ENCODE peak calls at places on chromosomes 6 and 20, in nine cellular contexts. X is tibial nerve, R is adrenal gland, C is uterus, W is body of pancreas, A is K562, G is upper lobe of left lung, S is HCT116, E is sigmoid colon. Q is an unnamed sample.
A peak's percentile ranks its signal among the peaks of the same experiment; 100 is the strongest.

GRCh38 chr6:30714263-30714662 is 2.8 kb downstream of the MDC1 start:
- DNase-seq in C (no peak), A (no peak), X (no peak), G (no peak), E (no peak), S (no peak), W (no peak), R (no peak), Q (no peak)

GRCh38 chr6:36443951-36444428 is 1.2 kb downstream of the KCTD20 start:
- DNase-seq in S (peak; percentile 32), E (no peak), X (no peak), A (peak; percentile 67), G (no peak), R (no peak), W (no peak), C (no peak), Q (no peak)

GRCh38 chr6:142773859-142774258 is 171.1 kb downstream of the HIVEP2 start:
- DNase-seq in S (no peak), X (no peak), E (no peak), A (no peak), W (no peak), C (no peak), G (no peak), R (no peak), Q (no peak)

GRCh38 chr6:143037470-143037869 is 23.2 kb upstream of the AIG1 start:
- DNase-seq in A (no peak), S (no peak), E (no peak), W (no peak), R (no peak), G (no peak), C (no peak), X (no peak), Q (no peak)

GRCh38 chr6:14635195-14635594 is 517.6 kb downstream of the CD83 start:
- DNase-seq in S (no peak), G (no peak), R (no peak), X (no peak), A (no peak), C (no peak), E (no peak), W (no peak), Q (no peak)

GRCh38 chr6:106534564-106534982 is 94.7 kb downstream of the RTN4IP1 start:
- DNase-seq in E (no peak), G (no peak), S (no peak), R (no peak), X (no peak), A (no peak), C (no peak), W (no peak), Q (no peak)

GRCh38 chr6:148027201-148027600 is 315.4 kb upstream of the SASH1 start:
- DNase-seq in G (no peak), C (no peak), X (no peak), R (no peak), S (no peak), E (no peak), W (no peak), A (no peak), Q (no peak)

GRCh38 chr6:84078335-84078734 is 44.8 kb downstream of the MRAP2 start:
- DNase-seq in W (no peak), E (no peak), R (no peak), A (no peak), C (no peak), G (no peak), X (no peak), S (no peak), Q (no peak)

GRCh38 chr20:19784511-19785172 is 26.6 kb downstream of the RIN2 start:
- DNase-seq in X (peak; percentile 79), R (peak; percentile 51), E (peak; percentile 78), G (peak; percentile 53), W (peak; percentile 43), A (peak; percentile 29), C (peak; percentile 68), S (peak; percentile 77), Q (peak; percentile 60)

GRCh38 chr20:4043801-4044200 is 28.4 kb upstream of the RNF24 start:
- DNase-seq in W (no peak), C (no peak), X (no peak), R (no peak), G (no peak), E (peak; percentile 15), S (no peak), A (no peak), Q (no peak)

GRCh38 chr6:100721256-100721655 is 159.9 kb downstream of the ASCC3 start:
- DNase-seq in E (no peak), R (no peak), A (no peak), G (no peak), X (no peak), C (no peak), S (no peak), W (no peak), Q (no peak)

GRCh38 chr6:21598662-21599061 is 5.1 kb downstream of the SOX4 start:
- DNase-seq in R (no peak), A (no peak), C (no peak), G (no peak), X (no peak), W (no peak), E (no peak), S (no peak), Q (no peak)

GRCh38 chr6:44850367-44850766 is 462.9 kb downstream of the CDC5L start:
- DNase-seq in R (no peak), C (no peak), W (no peak), S (no peak), X (no peak), G (no peak), A (no peak), E (no peak), Q (no peak)

GRCh38 chr6:149915970-149916865 is 6.7 kb downstream of the RAET1G start:
- DNase-seq in X (no peak), S (no peak), W (no peak), E (no peak), C (no peak), A (no peak), G (no peak), R (no peak), Q (peak; percentile 70)

GRCh38 chr6:101876431-101876830 is 482.9 kb downstream of the GRIK2 start:
- DNase-seq in G (no peak), S (no peak), X (no peak), C (no peak), R (no peak), A (no peak), W (no peak), E (no peak), Q (no peak)

GRCh38 chr20:47343007-47343472 is 13.5 kb downstream of the ZMYND8 start:
- DNase-seq in G (no peak), E (no peak), S (no peak), R (no peak), C (no peak), W (no peak), A (no peak), X (no peak), Q (no peak)

GRCh38 chr6:123802697-123803455 is 789 bp upstream of the NKAIN2 start:
- DNase-seq in S (peak; percentile 22), A (peak; percentile 37), R (peak; percentile 79), G (peak; percentile 95), W (peak; percentile 82), E (peak; percentile 77), X (peak; percentile 72), C (peak; percentile 23), Q (peak; percentile 92)

GRCh38 chr6:168516941-168517741 is 76.2 kb downstream of the SMOC2 start:
- DNase-seq in S (no peak), R (no peak), W (no peak), C (no peak), X (no peak), G (no peak), E (no peak), A (no peak), Q (no peak)

GRCh38 chr20:54107600-54108393 is 37.4 kb upstream of the BCAS1 start:
- DNase-seq in C (no peak), X (no peak), W (peak; percentile 63), S (no peak), G (no peak), A (no peak), E (no peak), R (no peak), Q (no peak)
- TF ChIP-seq POLR2A in C (no peak), X (no peak), W (no peak), S (no peak), G (no peak), A (no peak), E (no peak), R (no peak), Q (no peak)

GRCh38 chr20:35394271-35394670 is 17.5 kb downstream of the UQCC1 start:
- DNase-seq in R (no peak), C (no peak), G (no peak), X (no peak), W (no peak), S (no peak), E (no peak), A (no peak), Q (no peak)

GRCh38 chr20:35398660-35399144 is 13.1 kb downstream of the UQCC1 start:
- DNase-seq in R (no peak), A (no peak), E (no peak), C (no peak), S (no peak), X (no peak), G (no peak), W (no peak), Q (no peak)

GRCh38 chr20:35395728-35396127 is 16.0 kb downstream of the UQCC1 start:
- DNase-seq in C (no peak), E (no peak), G (no peak), W (peak; percentile 31), S (no peak), A (no peak), X (no peak), R (peak; percentile 66), Q (no peak)
- TF ChIP-seq CTCF in C (no peak), E (no peak), G (no peak), W (no peak), S (no peak), A (no peak), X (no peak), R (no peak), Q (no peak)

GRCh38 chr6:51027283-51028065 is 208.8 kb downstream of the TFAP2B start:
- DNase-seq in E (no peak), S (no peak), R (no peak), C (no peak), X (no peak), G (no peak), W (no peak), A (no peak), Q (no peak)
- TF ChIP-seq POLR2A in E (no peak), S (no peak), R (no peak), C (no peak), X (no peak), G (no peak), W (no peak), A (no peak), Q (no peak)

DNA sequence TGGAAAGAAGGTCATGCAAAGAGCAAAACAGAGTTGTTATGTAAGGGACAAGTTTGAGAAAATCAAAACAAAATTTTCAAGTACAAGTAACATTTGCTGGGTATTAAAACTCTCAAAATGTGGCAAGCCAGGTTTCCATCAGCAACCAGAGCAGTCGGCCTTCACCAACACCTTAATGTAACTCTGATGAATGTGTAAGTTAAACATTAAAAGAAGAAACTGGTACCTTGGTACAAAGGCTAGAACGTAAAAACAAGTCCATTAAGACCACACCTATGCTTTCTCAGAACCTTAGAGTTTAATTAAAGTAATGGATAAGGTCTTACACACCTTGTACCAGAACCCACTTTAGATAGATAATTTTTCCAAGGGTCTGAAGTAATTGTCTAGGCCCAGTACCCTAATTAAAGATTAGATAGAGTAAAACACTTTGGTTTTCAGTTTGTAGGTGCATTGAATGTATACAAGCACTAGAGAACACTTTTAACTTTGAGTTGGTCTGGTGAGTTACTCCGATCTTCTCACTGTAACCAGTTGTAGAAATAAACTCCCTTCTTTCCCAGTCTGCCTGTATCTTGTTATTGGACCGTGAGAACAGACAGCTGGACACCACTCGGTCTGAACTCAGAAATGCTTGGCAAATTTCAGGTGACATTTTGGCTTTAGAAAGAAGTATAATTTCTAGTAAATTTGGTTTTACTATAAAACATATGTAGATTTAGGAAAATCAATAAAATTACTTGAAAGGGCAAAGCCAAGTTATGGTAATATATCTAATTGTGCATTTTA is 319.4 kb downstream of the HTR1B start:
- DNase-seq in W (peak; percentile 70), A (no peak), G (no peak), E (no peak), C (no peak), S (no peak), R (no peak), X (no peak), Q (no peak)
- TF ChIP-seq CTCF in W (no peak), A (no peak), G (no peak), E (no peak), C (no peak), S (no peak), R (no peak), X (no peak), Q (no peak)

Q was measured in lower leg skin.